ENCODE peak calls at places on chromosomes 16 and 17, in nine cellular contexts. Y, I, K, D, S, H, G, W and Z are unnamed samples. For H3K36me3, the result is how much of the 10 kb centered on the place peaks cover.

GRCh38 chr16:24135624-24136296 is 120.4 kb upstream of the CACNG3 start:
- DNase-seq in K (no peak), H (peak), G (no peak), Y (no peak), D (no peak), W (no peak), I (no peak), S (no peak), Z (no peak)

GRCh38 chr16:54817432-54817831 is 113.2 kb upstream of the IRX5 start:
- DNase-seq in D (no peak), G (peak), W (no peak), S (no peak), H (no peak), K (no peak), I (peak), Y (peak), Z (no peak)

GRCh38 chr17:13597723-13598347 is 3.9 kb downstream of the HS3ST3A1 start:
- DNase-seq in K (peak), D (peak), G (no peak), S (no peak), W (peak), I (peak), Y (peak), H (peak), Z (no peak)

GRCh38 chr17:58618336-58618735 is 73.5 kb downstream of the TEX14 start:
- DNase-seq in I (no peak), K (no peak), H (no peak), D (no peak), G (no peak), S (no peak), Y (no peak), W (no peak), Z (no peak)

GRCh38 chr17:31593806-31594205 is 202.3 kb downstream of the RAB11FIP4 start:
- DNase-seq in Y (no peak), W (no peak), H (no peak), D (no peak), G (no peak), I (no peak), S (no peak), K (no peak), Z (no peak)

GRCh38 chr16:4537376-4538066 is 1.1 kb downstream of the CDIP1 start:
- DNase-seq in I (no peak), S (no peak), W (no peak), K (no peak), D (peak), Y (peak), G (peak), H (no peak), Z (no peak)

GRCh38 chr17:63523256-63523869 is at the start of gene KCNH6:
- DNase-seq in K (no peak), W (no peak), S (no peak), D (no peak), I (no peak), Y (peak), G (no peak), H (no peak), Z (no peak)

GRCh38 chr16:89563639-89564392 is 3.3 kb downstream of the RPL13 start:
- DNase-seq in W (no peak), Y (no peak), H (no peak), K (no peak), G (no peak), S (no peak), I (no peak), D (no peak), Z (no peak)

GRCh38 chr16:26981266-26981938 is 85.3 kb upstream of the C16orf82 start:
- DNase-seq in I (no peak), D (no peak), H (no peak), K (no peak), Y (no peak), W (no peak), G (no peak), S (no peak), Z (no peak)

GRCh38 chr17:65785109-65785508 is 223.7 kb upstream of the AXIN2 start:
- DNase-seq in Y (no peak), H (no peak), D (peak), S (no peak), W (peak), G (no peak), K (no peak), I (no peak), Z (no peak)

GRCh38 chr17:412211-413015 is 59.8 kb upstream of the RPH3AL start:
- DNase-seq in D (peak), S (no peak), I (peak), H (peak), W (peak), G (peak), K (peak), Y (peak), Z (no peak)

GRCh38 chr17:48253976-48254375 is 146.4 kb downstream of the SNX11 start:
- DNase-seq in H (no peak), S (no peak), D (no peak), W (no peak), K (no peak), G (no peak), Y (no peak), I (no peak), Z (no peak)

GRCh38 chr16:8831450-8832382 is 34.1 kb downstream of the PMM2 start:
- DNase-seq in S (no peak), K (no peak), H (no peak), W (no peak), G (no peak), Y (no peak), I (no peak), D (no peak), Z (no peak)

GRCh38 chr17:44362479-44362963 is 1.1 kb downstream of the FAM171A2 start:
- DNase-seq in K (no peak), H (no peak), I (no peak), Y (peak), W (no peak), S (no peak), D (no peak), G (no peak), Z (no peak)

GRCh38 chr17:67830440-67830839 is 5.1 kb downstream of the BPTF start:
- DNase-seq in S (peak), D (no peak), I (peak), H (no peak), G (no peak), W (no peak), Y (peak), K (no peak), Z (no peak)

GRCh38 chr16:48561960-48562393 is 48.0 kb downstream of the N4BP1 start:
- DNase-seq in Y (no peak), K (no peak), W (no peak), D (no peak), H (no peak), I (no peak), S (no peak), G (no peak), Z (no peak)

GRCh38 chr17:40124279-40125141 is 2.7 kb downstream of the MSL1 start:
- DNase-seq in K (no peak), D (no peak), G (no peak), Y (no peak), W (no peak), H (no peak), I (peak), S (no peak), Z (no peak)

GRCh38 chr17:72632026-72632684 is 460.3 kb downstream of the SLC39A11 start:
- DNase-seq in W (no peak), Y (no peak), D (no peak), K (peak), H (no peak), I (no peak), S (no peak), G (peak), Z (no peak)

GRCh38 chr16:85783441-85783840 is 15.9 kb downstream of the EMC8 start:
- DNase-seq in Y (no peak), D (no peak), G (no peak), K (no peak), W (no peak), S (no peak), H (no peak), I (no peak), Z (no peak)

GRCh38 chr16:12455287-12455798 is 348.3 kb downstream of the CPPED1 start:
- DNase-seq in W (peak), Y (peak), D (peak), S (no peak), I (peak), G (peak), K (peak), H (peak), Z (no peak)

GRCh38 chr17:7293821-7294613 is 422 bp downstream of the YBX2 start:
- DNase-seq in W (no peak), Y (peak), S (no peak), H (peak), G (peak), K (peak), D (no peak), I (peak), Z (no peak)

GRCh38 chr17:7294614-7295153 is at the start of gene YBX2:
- DNase-seq in G (peak), I (peak), W (peak), S (no peak), Y (peak), H (peak), D (peak), K (peak), Z (no peak)

GRCh38 chr17:7292194-7292593 is 2.2 kb downstream of the YBX2 start:
- DNase-seq in S (no peak), K (no peak), I (no peak), D (no peak), W (no peak), Y (no peak), G (no peak), H (no peak), Z (no peak)

GRCh38 chr17:7292729-7293128 is 1.7 kb downstream of the YBX2 start:
- DNase-seq in I (no peak), Y (peak), S (no peak), W (no peak), K (no peak), D (no peak), H (no peak), G (no peak), Z (no peak)

GRCh38 chr17:7293131-7293557 is 1.3 kb downstream of the YBX2 start:
- DNase-seq in I (no peak), K (no peak), H (peak), W (no peak), D (no peak), Y (peak), G (no peak), S (no peak), Z (no peak)
- TF ChIP-seq POLR2AphosphoS5 in I (no peak), K (no peak), H (no peak), W (no peak), D (no peak), Y (no peak), G (no peak), S (no peak), Z (no peak)

GRCh38 chr17:77771587-77771986 is 186.9 kb upstream of the TNRC6C start:
- DNase-seq in H (no peak), G (no peak), I (no peak), S (no peak), W (no peak), D (no peak), K (no peak), Y (no peak), Z (no peak)
- H3K36me3 ChIP-seq in H (under half), G (under half), I (under half), S (under half), W (under half), D (under half), K (under half), Y (under half), Z (under half)

GRCh38 chr16:50644730-50645129 is 36.4 kb downstream of the SNX20 start:
- DNase-seq in W (peak), I (no peak), K (peak), G (peak), Y (peak), H (no peak), D (no peak), S (no peak), Z (no peak)
- TF ChIP-seq CTCF in W (peak), I (peak), K (no peak), G (no peak), Y (no peak), H (peak), D (no peak), S (peak), Z (no peak)

DNA sequence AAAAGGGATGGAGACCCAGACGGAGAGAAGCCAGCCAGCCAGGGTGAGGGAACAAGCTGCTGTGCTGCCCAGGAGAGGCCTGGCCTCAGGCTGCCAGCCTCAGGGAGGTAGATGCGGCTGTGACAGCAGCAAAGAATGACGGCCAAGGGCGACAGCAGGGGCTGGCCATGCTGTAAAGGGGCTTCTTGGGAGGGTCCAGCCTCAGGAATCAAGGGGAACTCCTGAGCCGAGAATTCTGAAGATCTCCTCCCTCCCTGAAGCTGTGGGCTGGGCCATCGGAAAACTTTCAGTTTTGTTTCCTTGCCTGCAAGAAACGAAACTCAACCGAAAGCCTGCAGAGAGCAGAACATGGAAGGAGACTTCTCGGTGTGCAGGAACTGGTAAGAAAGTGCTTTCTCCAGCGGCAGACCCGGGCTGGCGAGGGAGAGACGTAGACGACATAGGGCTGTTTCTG is at the start of gene XAF1:
- DNase-seq in I (peak), G (peak), Y (no peak), D (peak), W (no peak), K (peak), S (no peak), H (no peak), Z (no peak)
- TF ChIP-seq POLR2AphosphoS5 in I (no peak), G (peak), Y (no peak), D (peak), W (no peak), K (peak), S (peak), H (no peak), Z (no peak)